ENCODE peak calls at places on chromosomes 1 and 21, in five cellular contexts. D is H1, M is NT2/D1, A is GM12878, V is HepG2. R is an unnamed sample.

GRCh38 chr1:62314951-62315350 is 4.3 kb downstream of the KANK4 start:
- DNase-seq in V (no peak), M (no peak), A (no peak), D (no peak), R (no peak)

GRCh38 chr1:46735708-46736324 is 16.9 kb upstream of the EFCAB14 start:
- DNase-seq in A (no peak), M (peak; percentile 76), D (no peak), V (peak; percentile 52), R (peak; percentile 56)

GRCh38 chr1:176888471-176889032 is 276.0 kb downstream of the ASTN1 start:
- DNase-seq in D (no peak), M (no peak), V (no peak), A (no peak), R (no peak)

GRCh38 chr1:108717774-108718316 is 5.1 kb downstream of the FNDC7 start:
- DNase-seq in D (no peak), A (no peak), M (no peak), V (no peak), R (no peak)

GRCh38 chr21:42614811-42615342 is 38.5 kb upstream of the PDE9A start:
- DNase-seq in A (no peak), V (peak; percentile 76), M (no peak), D (no peak), R (peak; percentile 39)

GRCh38 chr1:225917536-225917935 is 6.5 kb downstream of the PYCR2 start:
- DNase-seq in V (no peak), D (no peak), A (no peak), M (no peak), R (no peak)

GRCh38 chr1:183470961-183471747 is 1.1 kb upstream of the SMG7 start:
- DNase-seq in D (no peak), V (peak; percentile 58), A (peak; percentile 50), M (peak; percentile 68), R (peak; percentile 65)

GRCh38 chr21:17554619-17555472 is 42.0 kb downstream of the CXADR start:
- DNase-seq in V (peak; percentile 32), D (no peak), A (no peak), M (no peak), R (peak; percentile 19)

GRCh38 chr1:8733463-8733862 is 84.0 kb downstream of the RERE start:
- DNase-seq in A (no peak), M (no peak), D (no peak), V (no peak), R (no peak)

GRCh38 chr1:33329600-33330305 is 8.9 kb upstream of the A3GALT2 start:
- DNase-seq in A (no peak), M (no peak), V (no peak), D (no peak), R (no peak)

GRCh38 chr1:246567258-246568235 is 1.3 kb downstream of the CNST start:
- DNase-seq in D (no peak), V (peak; percentile 9), A (no peak), M (no peak), R (no peak)

GRCh38 chr1:13807213-13807612 is 107.2 kb downstream of the PRDM2 start:
- DNase-seq in V (peak; percentile 27), A (no peak), M (no peak), D (no peak), R (peak; percentile 45)

GRCh38 chr21:45318556-45319341 is 31.1 kb upstream of the POFUT2 start:
- DNase-seq in M (no peak), D (no peak), A (no peak), V (peak; percentile 94), R (no peak)

GRCh38 chr1:159855709-159856108 is 6.7 kb downstream of the VSIG8 start:
- DNase-seq in V (no peak), M (no peak), A (no peak), D (no peak), R (no peak)

GRCh38 chr1:210624722-210625121 is 296.0 kb downstream of the HHAT start:
- DNase-seq in V (no peak), A (no peak), D (no peak), M (no peak), R (no peak)

GRCh38 chr1:3654549-3655281 is 2.4 kb downstream of the TP73 start:
- DNase-seq in D (no peak), V (no peak), M (no peak), A (no peak), R (no peak)

GRCh38 chr1:206128192-206128591 is 11.0 kb upstream of the AVPR1B start:
- DNase-seq in D (no peak), M (no peak), V (no peak), A (no peak), R (no peak)

GRCh38 chr1:156496211-156496761 is 4.3 kb downstream of the MEF2D start:
- DNase-seq in D (no peak), V (no peak), A (no peak), M (no peak), R (no peak)

GRCh38 chr1:23978825-23979224 is 1.3 kb downstream of the SRSF10 start:
- DNase-seq in A (no peak), V (no peak), M (no peak), D (no peak), R (no peak)

GRCh38 chr1:206704239-206704638 is 19.5 kb downstream of the MAPKAPK2 start:
- DNase-seq in V (no peak), D (no peak), M (no peak), A (no peak), R (no peak)

GRCh38 chr1:195251900-195252299 is 1356.3 kb downstream of the KCNT2 start:
- DNase-seq in D (no peak), V (no peak), M (no peak), A (no peak), R (no peak)

GRCh38 chr21:35508389-35508888 is 459.3 kb upstream of the RUNX1 start:
- DNase-seq in V (peak; percentile 72), M (peak; percentile 40), A (no peak), D (peak; percentile 50), R (no peak)

GRCh38 chr1:19735419-19736127 is 64.1 kb downstream of the TMCO4 start:
- DNase-seq in M (no peak), D (no peak), V (no peak), A (no peak), R (no peak)

GRCh38 chr1:72399807-72400206 is 117.5 kb upstream of the NEGR1 start:
- DNase-seq in D (no peak), A (no peak), M (no peak), V (no peak), R (no peak)

GRCh38 chr1:167474191-167474641 is 44.1 kb downstream of the CD247 start:
- DNase-seq in M (no peak), D (no peak), V (no peak), A (no peak), R (no peak)

GRCh38 chr1:30778156-30778978 is 20.8 kb upstream of the LAPTM5 start:
- DNase-seq in A (no peak), D (no peak), V (no peak), M (no peak), R (peak; percentile 58)

GRCh38 chr1:196651637-196652215 is at the start of gene CFH:
- DNase-seq in V (no peak), M (no peak), D (no peak), A (no peak), R (no peak)

GRCh38 chr1:95229042-95229441 is 5.0 kb upstream of the RWDD3 start:
- DNase-seq in D (no peak), V (no peak), A (no peak), M (no peak), R (no peak)

GRCh38 chr1:110356379-110356778 is 17.2 kb downstream of the RBM15 start:
- DNase-seq in M (no peak), V (no peak), A (no peak), D (no peak), R (no peak)

GRCh38 chr1:147625274-147625986 is 44.9 kb downstream of the ACP6 start:
- DNase-seq in M (no peak), A (no peak), V (peak; percentile 67), D (no peak), R (no peak)

DNA sequence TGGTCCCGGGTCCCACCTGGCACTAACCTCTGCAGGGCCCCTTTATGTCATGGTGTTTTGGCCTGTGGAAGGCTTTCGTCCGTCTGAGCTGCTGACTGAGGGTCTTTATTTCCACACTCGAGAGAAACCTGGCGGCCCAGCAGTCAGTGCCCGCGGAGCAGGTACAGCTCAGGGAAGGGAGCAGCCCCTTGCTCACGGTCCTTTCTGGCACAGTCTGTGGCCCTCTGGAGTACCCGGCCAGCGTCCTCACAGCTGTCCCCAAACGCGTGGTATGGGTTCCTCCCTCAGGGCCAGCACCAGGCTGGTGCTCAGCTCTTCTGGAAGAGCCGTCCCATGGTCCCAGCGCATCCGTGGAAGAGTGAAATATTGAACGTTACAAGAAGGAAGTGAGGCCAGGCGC is 24.3 kb downstream of the SKI start:
- DNase-seq in D (no peak), M (no peak), V (no peak), A (no peak), R (no peak)
- TF ChIP-seq SUZ12 in D (no peak), M (no peak), V (no peak), A (no peak), R (no peak)

DNA sequence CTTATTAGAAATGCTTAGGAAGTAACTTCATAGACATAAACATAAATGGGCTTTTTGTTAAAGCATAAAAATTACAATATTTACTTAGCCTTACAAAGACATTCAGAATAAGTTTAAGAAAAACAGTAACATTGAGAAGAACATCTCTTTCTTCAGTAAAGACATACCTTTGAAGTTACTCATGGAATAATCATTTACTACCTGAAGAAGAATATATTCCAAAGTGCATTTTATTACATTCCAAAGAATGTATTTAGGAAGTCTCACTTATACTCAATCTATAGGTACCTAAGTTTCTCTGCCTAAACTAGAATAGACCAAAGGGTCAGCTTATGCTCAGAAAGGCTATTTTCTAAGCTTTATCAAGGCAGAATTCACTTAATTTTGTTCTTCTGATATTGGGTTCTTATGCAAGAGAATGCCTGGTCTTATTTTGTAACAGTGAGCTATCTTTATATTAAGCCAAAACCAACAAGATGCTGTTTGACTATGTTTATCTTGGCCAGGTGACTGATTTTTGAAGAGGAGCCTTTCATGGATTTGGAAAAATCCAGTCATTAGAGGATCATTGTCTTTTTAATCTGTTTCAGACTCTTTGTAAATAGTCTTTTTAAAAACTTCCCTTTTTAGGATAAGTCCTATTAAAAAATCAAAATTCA is 110.1 kb downstream of the OLFML2B start:
- DNase-seq in D (no peak), V (peak; percentile 21), M (no peak), A (no peak), R (no peak)
- TF ChIP-seq SUZ12 in D (no peak), V (no peak), M (no peak), A (no peak), R (no peak)

GRCh38 chr1:217540321-217540720 is 90.6 kb downstream of the GPATCH2 start:
- DNase-seq in D (no peak), A (no peak), M (no peak), V (no peak), R (no peak)

GRCh38 chr1:217534566-217534965 is 96.3 kb downstream of the GPATCH2 start:
- DNase-seq in D (no peak), M (no peak), A (no peak), V (no peak), R (no peak)

GRCh38 chr1:217539510-217539909 is 91.4 kb downstream of the GPATCH2 start:
- DNase-seq in A (no peak), M (no peak), V (no peak), D (no peak), R (no peak)

GRCh38 chr1:217535601-217536377 is 95.1 kb downstream of the GPATCH2 start:
- DNase-seq in V (peak; percentile 1), M (no peak), A (no peak), D (no peak), R (no peak)
- TF ChIP-seq SUZ12 in V (no peak), M (no peak), A (no peak), D (no peak), R (no peak)

DNA sequence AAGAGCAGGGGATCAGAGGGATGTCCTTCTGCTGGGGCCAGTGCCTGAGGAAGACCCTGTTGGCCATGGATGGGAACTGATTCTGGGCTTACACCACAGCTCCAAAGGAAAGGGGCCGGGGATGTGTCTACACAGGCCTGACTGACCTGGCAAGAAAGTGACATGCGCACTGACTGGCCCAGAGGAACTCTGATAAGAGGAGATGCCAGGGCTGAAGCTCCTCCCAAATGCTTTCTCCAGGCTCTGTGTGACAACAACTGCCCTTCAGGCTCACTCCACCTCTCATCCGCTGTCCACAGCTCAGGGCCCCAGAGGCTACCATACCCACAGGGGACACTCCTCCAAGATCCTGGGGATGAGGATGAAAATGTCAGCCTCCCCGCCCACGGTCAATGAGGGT is 195.6 kb downstream of the TOMM20 start:
- DNase-seq in V (no peak), D (no peak), A (no peak), M (no peak), R (no peak)
- TF ChIP-seq SUZ12 in V (no peak), D (no peak), A (no peak), M (no peak), R (no peak)

R was measured in HEK293T.